ENCODE peak calls at places on chromosome 3, in ten cellular contexts. One of them, this sample, is unnamed.

GRCh38 chr3:47250309-47251060 is 32.1 kb downstream of the KIF9 start:
- DNase-seq in A549: peak
- DNase-seq in endothelial cell of umbilical vein: peak
- DNase-seq in GM23248: peak
- DNase-seq in nucleus accumbens: no peak
- DNase-seq in kidney glomerular epithelial cell: peak
- DNase-seq in midbrain: peak
- DNase-seq in ELR: peak
- DNase-seq in stimulated activated CD4-positive, alpha-beta T cell treated with anti-CD3 and anti-CD28 coated beads, Interleukin-15, amount 100 ng/mL, for 1 hour: no peak
- DNase-seq in Daoy: peak
- DNase-seq in this sample: no peak

GRCh38 chr3:171282041-171282440 is 178.2 kb downstream of the TNIK start:
- DNase-seq in A549: no peak
- DNase-seq in endothelial cell of umbilical vein: peak
- DNase-seq in GM23248: peak
- DNase-seq in nucleus accumbens: no peak
- DNase-seq in kidney glomerular epithelial cell: peak
- DNase-seq in midbrain: peak
- DNase-seq in ELR: no peak
- DNase-seq in stimulated activated CD4-positive, alpha-beta T cell treated with anti-CD3 and anti-CD28 coated beads, Interleukin-15, amount 100 ng/mL, for 1 hour: no peak
- DNase-seq in Daoy: no peak
- DNase-seq in this sample: peak

GRCh38 chr3:55486101-55486856 is 827 bp downstream of the WNT5A start:
- DNase-seq in A549: no peak
- DNase-seq in endothelial cell of umbilical vein: peak
- DNase-seq in GM23248: peak
- DNase-seq in nucleus accumbens: peak
- DNase-seq in kidney glomerular epithelial cell: peak
- DNase-seq in midbrain: peak
- DNase-seq in ELR: peak
- DNase-seq in stimulated activated CD4-positive, alpha-beta T cell treated with anti-CD3 and anti-CD28 coated beads, Interleukin-15, amount 100 ng/mL, for 1 hour: no peak
- DNase-seq in Daoy: peak
- DNase-seq in this sample: no peak

GRCh38 chr3:120113128-120114116 is 19.2 kb upstream of the GSK3B start:
- DNase-seq in A549: peak
- DNase-seq in endothelial cell of umbilical vein: no peak
- DNase-seq in GM23248: peak
- DNase-seq in nucleus accumbens: no peak
- DNase-seq in kidney glomerular epithelial cell: peak
- DNase-seq in midbrain: no peak
- DNase-seq in ELR: peak
- DNase-seq in stimulated activated CD4-positive, alpha-beta T cell treated with anti-CD3 and anti-CD28 coated beads, Interleukin-15, amount 100 ng/mL, for 1 hour: no peak
- DNase-seq in Daoy: peak
- DNase-seq in this sample: no peak

GRCh38 chr3:106425021-106425420 is 556.2 kb upstream of the CBLB start:
- DNase-seq in A549: no peak
- DNase-seq in endothelial cell of umbilical vein: no peak
- DNase-seq in GM23248: peak
- DNase-seq in nucleus accumbens: no peak
- DNase-seq in kidney glomerular epithelial cell: peak
- DNase-seq in midbrain: no peak
- DNase-seq in ELR: no peak
- DNase-seq in stimulated activated CD4-positive, alpha-beta T cell treated with anti-CD3 and anti-CD28 coated beads, Interleukin-15, amount 100 ng/mL, for 1 hour: no peak
- DNase-seq in Daoy: peak
- DNase-seq in this sample: peak

GRCh38 chr3:49161808-49162530 is 4.2 kb downstream of the CCDC71 start:
- DNase-seq in A549: no peak
- DNase-seq in endothelial cell of umbilical vein: no peak
- DNase-seq in GM23248: no peak
- DNase-seq in nucleus accumbens: no peak
- DNase-seq in kidney glomerular epithelial cell: no peak
- DNase-seq in midbrain: no peak
- DNase-seq in ELR: no peak
- DNase-seq in stimulated activated CD4-positive, alpha-beta T cell treated with anti-CD3 and anti-CD28 coated beads, Interleukin-15, amount 100 ng/mL, for 1 hour: no peak
- DNase-seq in Daoy: no peak
- DNase-seq in this sample: no peak

GRCh38 chr3:157390713-157391515 is 45.7 kb upstream of the PTX3 start:
- DNase-seq in A549: no peak
- DNase-seq in endothelial cell of umbilical vein: no peak
- DNase-seq in GM23248: peak
- DNase-seq in nucleus accumbens: no peak
- DNase-seq in kidney glomerular epithelial cell: no peak
- DNase-seq in midbrain: no peak
- DNase-seq in ELR: peak
- DNase-seq in stimulated activated CD4-positive, alpha-beta T cell treated with anti-CD3 and anti-CD28 coated beads, Interleukin-15, amount 100 ng/mL, for 1 hour: no peak
- DNase-seq in Daoy: peak
- DNase-seq in this sample: no peak

GRCh38 chr3:122563717-122564025 is 429 bp downstream of the PARP9 start:
- DNase-seq in A549: no peak
- DNase-seq in endothelial cell of umbilical vein: no peak
- DNase-seq in GM23248: peak
- DNase-seq in nucleus accumbens: no peak
- DNase-seq in kidney glomerular epithelial cell: no peak
- DNase-seq in midbrain: no peak
- DNase-seq in ELR: peak
- DNase-seq in stimulated activated CD4-positive, alpha-beta T cell treated with anti-CD3 and anti-CD28 coated beads, Interleukin-15, amount 100 ng/mL, for 1 hour: no peak
- DNase-seq in Daoy: peak
- DNase-seq in this sample: no peak

GRCh38 chr3:56855856-56856538 is 54.2 kb upstream of the ARHGEF3 start:
- DNase-seq in A549: peak
- DNase-seq in endothelial cell of umbilical vein: peak
- DNase-seq in GM23248: peak
- DNase-seq in nucleus accumbens: peak
- DNase-seq in kidney glomerular epithelial cell: no peak
- DNase-seq in midbrain: peak
- DNase-seq in ELR: peak
- DNase-seq in stimulated activated CD4-positive, alpha-beta T cell treated with anti-CD3 and anti-CD28 coated beads, Interleukin-15, amount 100 ng/mL, for 1 hour: peak
- DNase-seq in Daoy: peak
- DNase-seq in this sample: no peak

GRCh38 chr3:195835791-195836190 is 24.1 kb upstream of the MUC4 start:
- DNase-seq in A549: no peak
- DNase-seq in endothelial cell of umbilical vein: no peak
- DNase-seq in GM23248: no peak
- DNase-seq in nucleus accumbens: no peak
- DNase-seq in kidney glomerular epithelial cell: no peak
- DNase-seq in midbrain: no peak
- DNase-seq in ELR: no peak
- DNase-seq in stimulated activated CD4-positive, alpha-beta T cell treated with anti-CD3 and anti-CD28 coated beads, Interleukin-15, amount 100 ng/mL, for 1 hour: no peak
- DNase-seq in Daoy: no peak
- DNase-seq in this sample: no peak

GRCh38 chr3:177812492-177812891 is 615.2 kb upstream of the TBL1XR1 start:
- DNase-seq in A549: no peak
- DNase-seq in endothelial cell of umbilical vein: no peak
- DNase-seq in GM23248: no peak
- DNase-seq in nucleus accumbens: no peak
- DNase-seq in kidney glomerular epithelial cell: no peak
- DNase-seq in midbrain: no peak
- DNase-seq in ELR: no peak
- DNase-seq in stimulated activated CD4-positive, alpha-beta T cell treated with anti-CD3 and anti-CD28 coated beads, Interleukin-15, amount 100 ng/mL, for 1 hour: no peak
- DNase-seq in Daoy: no peak
- DNase-seq in this sample: no peak

GRCh38 chr3:51999861-52000260 is 4.2 kb upstream of the RPL29 start:
- DNase-seq in A549: no peak
- DNase-seq in endothelial cell of umbilical vein: no peak
- DNase-seq in GM23248: no peak
- DNase-seq in nucleus accumbens: no peak
- DNase-seq in kidney glomerular epithelial cell: no peak
- DNase-seq in midbrain: no peak
- DNase-seq in ELR: no peak
- DNase-seq in stimulated activated CD4-positive, alpha-beta T cell treated with anti-CD3 and anti-CD28 coated beads, Interleukin-15, amount 100 ng/mL, for 1 hour: no peak
- DNase-seq in Daoy: no peak
- DNase-seq in this sample: no peak

GRCh38 chr3:58059349-58060321 is 51.4 kb downstream of the FLNB start:
- DNase-seq in A549: peak
- DNase-seq in endothelial cell of umbilical vein: peak
- DNase-seq in GM23248: peak
- DNase-seq in nucleus accumbens: no peak
- DNase-seq in kidney glomerular epithelial cell: peak
- DNase-seq in midbrain: no peak
- DNase-seq in ELR: peak
- DNase-seq in stimulated activated CD4-positive, alpha-beta T cell treated with anti-CD3 and anti-CD28 coated beads, Interleukin-15, amount 100 ng/mL, for 1 hour: no peak
- DNase-seq in Daoy: peak
- DNase-seq in this sample: no peak

GRCh38 chr3:18385706-18386105 is 39.4 kb downstream of the SATB1 start:
- DNase-seq in A549: no peak
- DNase-seq in endothelial cell of umbilical vein: no peak
- DNase-seq in GM23248: no peak
- DNase-seq in nucleus accumbens: no peak
- DNase-seq in kidney glomerular epithelial cell: no peak
- DNase-seq in midbrain: no peak
- DNase-seq in ELR: no peak
- DNase-seq in stimulated activated CD4-positive, alpha-beta T cell treated with anti-CD3 and anti-CD28 coated beads, Interleukin-15, amount 100 ng/mL, for 1 hour: no peak
- DNase-seq in Daoy: no peak
- DNase-seq in this sample: no peak

This sample was measured in AG09319.